ENCODE peak calls at places on chromosome 20, in five cellular contexts. O is neuronal stem cell, W is mesenchymal stem cell, F is H9, I is H1. A is an unnamed sample.

GRCh38 chr20:46681032-46681854 is 8.0 kb downstream of the TP53RK start:
- DNase-seq in O (peak), W (peak), F (peak), I (peak), A (peak)

GRCh38 chr20:39893013-39893685 is 795.9 kb downstream of the MAFB start:
- DNase-seq in O (no peak), W (peak), F (no peak), I (no peak), A (peak)

GRCh38 chr20:41587523-41587922 is 30.7 kb downstream of the CHD6 start:
- DNase-seq in O (no peak), W (no peak), F (no peak), I (no peak), A (no peak)

GRCh38 chr20:17611290-17611539 is 41.3 kb downstream of the DSTN start:
- DNase-seq in O (no peak), W (peak), F (no peak), I (no peak), A (peak)

GRCh38 chr20:31594558-31595379 is 10.3 kb upstream of the ID1 start:
- DNase-seq in O (no peak), W (no peak), F (peak), I (peak), A (no peak)

GRCh38 chr20:33612001-33612400 is 50.1 kb upstream of the C20orf144 start:
- DNase-seq in O (no peak), W (no peak), F (no peak), I (no peak), A (no peak)

GRCh38 chr20:32823078-32823477 is 3.3 kb downstream of the MAPRE1 start:
- DNase-seq in O (no peak), W (peak), F (no peak), I (no peak), A (peak)

GRCh38 chr20:59664389-59665055 is 60.2 kb downstream of the PHACTR3 start:
- DNase-seq in O (no peak), W (no peak), F (no peak), I (no peak), A (no peak)

GRCh38 chr20:7710440-7710839 is 229.8 kb downstream of the HAO1 start:
- DNase-seq in O (no peak), W (no peak), F (no peak), I (no peak), A (no peak)

GRCh38 chr20:25021336-25021735 is 28.8 kb upstream of the APMAP start:
- DNase-seq in O (no peak), W (no peak), F (no peak), I (no peak), A (no peak)

GRCh38 chr20:24470782-24471582 is 1.6 kb downstream of the SYNDIG1 start:
- DNase-seq in O (peak), W (no peak), F (peak), I (peak), A (no peak)

GRCh38 chr20:17495826-17496225 is 35.4 kb downstream of the BFSP1 start:
- DNase-seq in O (no peak), W (no peak), F (no peak), I (no peak), A (no peak)

GRCh38 chr20:17571153-17571527 is 1.3 kb downstream of the DSTN start:
- DNase-seq in O (no peak), W (no peak), F (no peak), I (no peak), A (no peak)

DNA sequence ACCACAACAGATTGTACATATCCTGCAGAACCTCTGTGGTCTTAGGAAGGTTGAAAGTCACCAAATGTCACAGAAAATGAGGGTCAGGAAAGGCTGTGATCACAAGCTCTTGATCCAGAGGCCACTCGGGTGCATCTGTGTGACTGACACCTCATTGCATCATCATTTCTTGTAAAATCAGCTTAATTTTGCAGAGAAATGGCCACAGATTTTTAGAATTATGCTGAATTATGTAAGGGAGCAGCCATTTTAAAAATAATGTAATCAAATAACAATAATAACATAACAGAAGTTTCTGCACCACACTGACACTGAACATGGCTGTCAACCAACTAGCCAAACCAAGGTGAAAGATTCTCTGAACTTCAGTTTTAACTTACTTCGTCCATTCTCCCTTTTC is 32.5 kb upstream of the PRND start:
- DNase-seq in O (no peak), W (no peak), F (no peak), I (no peak), A (no peak)
- H2BK12ac ChIP-seq in O (no peak), W (no peak), F (no peak), I (no peak), A (no peak)

GRCh38 chr20:1391640-1392442 is 1.0 kb downstream of the FKBP1A start:
- DNase-seq in O (no peak), W (peak), F (peak), I (no peak), A (no peak)
- H3K14ac ChIP-seq in O (no peak), W (peak), F (peak), I (no peak), A (peak)

GRCh38 chr20:56353356-56353755 is 5.4 kb upstream of the FAM210B start:
- DNase-seq in O (no peak), W (no peak), F (no peak), I (no peak), A (no peak)
- H4K91ac ChIP-seq in O (no peak), W (no peak), F (no peak), I (no peak), A (no peak)

GRCh38 chr20:38159539-38159938 is 5.5 kb downstream of the TGM2 start:
- DNase-seq in O (no peak), W (no peak), F (no peak), I (no peak), A (no peak)
- H2BK12ac ChIP-seq in O (no peak), W (no peak), F (no peak), I (no peak), A (no peak)

DNA sequence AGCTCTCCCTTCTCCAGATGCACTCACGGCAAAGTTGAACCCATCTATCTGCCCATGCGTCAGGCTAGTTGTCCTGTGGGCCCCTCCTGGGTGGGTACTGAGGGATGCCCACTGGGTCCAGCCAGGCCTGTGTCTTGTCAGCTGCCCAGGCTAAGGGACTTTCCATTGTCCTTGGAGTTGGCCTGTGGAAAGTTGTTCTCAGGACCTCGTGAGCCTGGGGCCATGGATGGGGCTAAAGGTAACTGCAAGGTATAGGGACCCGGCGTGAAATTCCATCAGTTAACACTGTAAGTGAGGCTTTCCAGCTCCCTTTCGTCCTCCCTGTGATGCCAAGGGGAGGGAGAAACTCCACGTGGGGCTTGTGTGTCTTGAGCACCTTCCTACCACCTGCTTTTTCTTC is 126.5 kb downstream of the CEBPB start:
- DNase-seq in O (no peak), W (no peak), F (no peak), I (no peak), A (no peak)
- H3K14ac ChIP-seq in O (no peak), W (no peak), F (no peak), I (no peak), A (no peak)